ENCODE peak calls at places on chromosomes 7 and 10, in eight cellular contexts. G is fibroblast of lung; J is transverse colon; W is gastrocnemius medialis; S is effector memory CD4-positive, alpha-beta T cell; U is uterus; N is CD4-positive, alpha-beta memory T cell; C is right cardiac atrium. T is an unnamed sample.
A peak's percentile ranks its signal among the peaks of the same experiment; 100 is the strongest.

GRCh38 chr7:1197997-1198632 is 34.6 kb upstream of the UNCX start:
- DNase-seq in S (no peak), U (no peak), J (no peak), W (no peak), G (peak; percentile 79), N (no peak), C (no peak), T (no peak)

GRCh38 chr7:31327071-31327470 is 13.5 kb downstream of the NEUROD6 start:
- DNase-seq in U (no peak), S (no peak), W (no peak), J (no peak), N (no peak), G (peak; percentile 79), C (no peak), T (no peak)

GRCh38 chr10:10878944-10879343 is 138.7 kb upstream of the CELF2 start:
- DNase-seq in G (no peak), W (no peak), S (no peak), C (no peak), N (no peak), J (no peak), U (no peak), T (no peak)

GRCh38 chr7:90313908-90314307 is 7.2 kb downstream of the FAM237B start:
- DNase-seq in S (no peak), G (no peak), N (no peak), C (no peak), W (no peak), U (no peak), J (no peak), T (no peak)

GRCh38 chr10:130914377-130914776 is 397.1 kb downstream of the TCERG1L start:
- DNase-seq in N (no peak), W (no peak), S (no peak), C (no peak), G (no peak), J (no peak), U (no peak), T (no peak)

GRCh38 chr10:68288680-68289079 is 43.2 kb upstream of the HNRNPH3 start:
- DNase-seq in G (no peak), J (no peak), C (no peak), S (no peak), N (no peak), U (no peak), W (no peak), T (no peak)

GRCh38 chr7:66748127-66748511 is 7.6 kb downstream of the RABGEF1 start:
- DNase-seq in U (no peak), C (no peak), S (no peak), J (no peak), W (no peak), G (peak; percentile 68), N (no peak), T (no peak)

GRCh38 chr10:14736600-14737081 is 38.1 kb downstream of the FAM107B start:
- DNase-seq in N (no peak), J (no peak), S (no peak), C (peak; percentile 82), W (no peak), U (peak; percentile 37), G (peak; percentile 86), T (peak; percentile 41)

GRCh38 chr7:100469227-100470044 is 5.4 kb upstream of the SPACDR start:
- DNase-seq in W (peak; percentile 67), U (peak; percentile 90), J (peak; percentile 91), N (peak; percentile 72), G (peak; percentile 45), C (peak; percentile 95), S (peak; percentile 70), T (peak; percentile 67)

GRCh38 chr10:49605939-49606509 is 4.1 kb upstream of the SLC18A3 start:
- DNase-seq in J (no peak), W (no peak), G (no peak), N (no peak), C (no peak), U (peak; percentile 8), S (no peak), T (no peak)

GRCh38 chr10:119438717-119439116 is 103.8 kb downstream of the RGS10 start:
- DNase-seq in U (no peak), G (no peak), N (no peak), C (no peak), S (no peak), W (no peak), J (no peak), T (no peak)

DNA sequence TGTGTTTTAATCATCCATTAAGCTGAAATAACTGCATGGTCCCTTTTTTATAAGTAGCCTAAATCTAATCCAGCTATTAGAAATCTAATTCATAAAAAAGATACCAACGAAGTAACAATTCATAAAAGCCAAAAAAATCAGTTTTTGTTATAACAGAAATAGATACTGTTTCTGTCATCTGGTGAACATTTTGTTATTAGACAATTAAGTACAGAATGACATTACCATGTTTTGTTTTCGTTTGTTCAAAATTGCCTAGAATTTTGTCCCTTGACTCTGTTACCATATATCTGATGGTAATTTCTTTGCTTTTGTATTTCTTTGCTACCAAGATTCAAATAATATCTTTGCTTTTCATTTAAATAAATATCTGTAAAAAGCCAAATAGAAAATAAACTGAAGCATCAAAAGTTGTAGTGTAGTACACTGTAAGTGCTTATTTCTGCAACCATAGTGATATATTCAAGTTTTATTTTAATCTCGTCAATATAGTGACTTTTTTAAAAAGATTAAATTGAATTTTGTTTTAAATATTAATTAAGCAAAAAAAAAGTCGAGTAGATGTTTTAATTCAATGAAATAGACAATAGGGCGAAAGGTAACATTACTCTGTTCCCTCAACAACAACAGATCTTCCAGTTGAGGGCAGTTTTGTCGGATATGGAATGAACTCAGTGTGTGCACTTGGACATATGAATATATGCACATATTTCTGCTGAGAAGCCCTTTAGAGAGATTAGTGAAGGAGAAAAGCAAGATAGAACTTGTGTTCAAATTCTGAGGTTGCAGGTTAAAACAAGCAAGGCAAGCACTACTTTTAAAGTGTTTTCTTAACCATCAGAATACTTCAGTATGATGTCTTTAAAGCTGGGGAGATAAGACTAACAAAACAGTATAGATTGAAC is 7.9 kb upstream of the IGF2BP3 start:
- DNase-seq in S (no peak), U (no peak), W (no peak), C (no peak), N (no peak), J (no peak), G (no peak), T (no peak)
- H3K27me3 ChIP-seq in S (peaks cover 51% of the 10 kb centered on the region), U (peaks cover 68% of the 10 kb centered on the region), W (peaks cover 78% of the 10 kb centered on the region), C (peaks cover 8% of the 10 kb centered on the region), N (peaks cover 50% of the 10 kb centered on the region), J (peaks cover 100% of the 10 kb centered on the region), G (peaks cover 34% of the 10 kb centered on the region), T (no peaks in the 10 kb centered on the region)

GRCh38 chr10:101780187-101780817 is 2.9 kb downstream of the NPM3 start:
- DNase-seq in G (no peak), U (no peak), C (no peak), N (no peak), S (no peak), J (no peak), W (no peak), T (no peak)
- H3K27me3 ChIP-seq in G (peaks cover 12% of the 10 kb centered on the region), U (peaks cover 2% of the 10 kb centered on the region), C (no peaks in the 10 kb centered on the region), N (peaks cover 26% of the 10 kb centered on the region), S (peaks cover 18% of the 10 kb centered on the region), J (peaks cover 37% of the 10 kb centered on the region), W (peaks cover 33% of the 10 kb centered on the region), T (peaks cover 1% of the 10 kb centered on the region)

GRCh38 chr10:4038000-4038399 is 253.0 kb upstream of the KLF6 start:
- DNase-seq in S (no peak), U (no peak), N (no peak), W (no peak), C (no peak), G (no peak), J (no peak), T (no peak)

GRCh38 chr10:4028838-4029583 is 244.0 kb upstream of the KLF6 start:
- DNase-seq in U (no peak), G (no peak), C (no peak), S (no peak), J (no peak), N (no peak), W (no peak), T (no peak)

GRCh38 chr10:4034907-4035581 is 250.0 kb upstream of the KLF6 start:
- DNase-seq in C (no peak), W (no peak), S (no peak), U (no peak), N (no peak), G (no peak), J (peak; percentile 22), T (no peak)

GRCh38 chr10:4028027-4028471 is 243.0 kb upstream of the KLF6 start:
- DNase-seq in C (no peak), J (no peak), U (no peak), G (peak; percentile 20), W (no peak), N (no peak), S (no peak), T (no peak)

DNA sequence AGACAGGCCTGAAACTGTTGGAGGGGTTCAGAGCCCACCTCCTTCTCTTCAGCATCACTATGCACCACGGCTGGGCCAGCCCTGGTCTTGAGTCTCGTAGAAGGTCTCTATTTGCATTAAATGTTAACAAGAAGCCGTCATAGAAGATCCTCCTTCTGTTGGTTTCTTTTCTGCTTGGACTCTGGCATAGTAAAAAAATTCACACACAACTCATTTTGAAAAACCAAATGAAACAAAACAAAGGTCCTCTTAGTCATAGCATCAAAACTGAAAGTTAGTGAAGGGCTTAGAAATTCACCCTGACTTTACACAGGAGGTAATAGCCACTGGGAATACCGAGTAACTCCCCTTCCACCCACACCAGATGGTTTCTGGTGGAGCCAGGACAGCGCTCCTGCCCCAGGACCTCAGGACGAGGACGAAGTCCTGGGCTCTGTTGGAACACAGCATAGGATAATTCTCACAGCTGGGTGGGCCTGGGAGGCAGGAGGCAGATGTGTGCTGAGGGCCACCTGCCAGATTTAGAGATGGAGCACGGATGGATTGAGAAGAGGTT is 248.4 kb upstream of the KLF6 start:
- DNase-seq in U (no peak), C (no peak), W (no peak), S (no peak), N (no peak), G (no peak), J (no peak), T (peak; percentile 48)
- H3K27me3 ChIP-seq in U (no peaks in the 10 kb centered on the region), C (no peaks in the 10 kb centered on the region), W (no peaks in the 10 kb centered on the region), S (no peaks in the 10 kb centered on the region), N (no peaks in the 10 kb centered on the region), G (no peaks in the 10 kb centered on the region), J (no peaks in the 10 kb centered on the region), T (no peaks in the 10 kb centered on the region)

GRCh38 chr7:29426587-29426986 is 137.0 kb upstream of the PRR15 start:
- DNase-seq in W (no peak), U (no peak), N (no peak), C (peak; percentile 51), S (no peak), G (no peak), J (peak; percentile 24), T (no peak)

GRCh38 chr7:29424295-29424983 is 139.2 kb upstream of the PRR15 start:
- DNase-seq in J (no peak), G (no peak), N (no peak), U (no peak), C (no peak), S (no peak), W (no peak), T (no peak)

GRCh38 chr7:29422829-29423228 is 140.8 kb upstream of the PRR15 start:
- DNase-seq in W (no peak), C (no peak), G (no peak), U (no peak), J (no peak), N (no peak), S (no peak), T (no peak)

GRCh38 chr7:29421010-29421956 is 142.4 kb upstream of the PRR15 start:
- DNase-seq in G (no peak), S (no peak), N (no peak), U (no peak), J (no peak), C (no peak), W (no peak), T (no peak)

DNA sequence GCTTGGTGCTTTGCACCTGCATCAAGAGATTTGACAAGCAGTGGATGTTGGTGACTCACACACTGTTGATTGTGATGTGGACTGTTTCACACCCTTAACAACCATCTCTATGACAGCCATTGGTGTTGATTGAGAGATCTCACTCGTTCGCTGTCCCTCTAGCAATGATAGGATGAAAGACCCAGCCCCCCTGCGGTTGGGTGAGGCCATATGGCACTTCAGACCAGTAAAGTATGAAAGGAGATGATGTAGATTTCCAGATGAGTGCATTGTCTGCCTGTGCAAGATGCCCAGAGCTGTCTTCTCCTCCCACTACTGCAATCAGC is 138.7 kb upstream of the PRR15 start:
- DNase-seq in S (no peak), C (no peak), J (peak; percentile 59), W (no peak), G (no peak), U (no peak), N (no peak), T (no peak)
- H3K27me3 ChIP-seq in S (no peaks in the 10 kb centered on the region), C (no peaks in the 10 kb centered on the region), J (no peaks in the 10 kb centered on the region), W (no peaks in the 10 kb centered on the region), G (no peaks in the 10 kb centered on the region), U (no peaks in the 10 kb centered on the region), N (no peaks in the 10 kb centered on the region), T (no peaks in the 10 kb centered on the region)